ENCODE peak calls at places on chromosomes 5 and 9, in eight cellular contexts. One of them, this sample, is unnamed.

GRCh38 chr5:149201121-149201637 is 59.9 kb downstream of the ABLIM3 start:
- DNase-seq in aorta: no peak
- DNase-seq in nucleus accumbens: no peak
- DNase-seq in T-cell: no peak
- DNase-seq in DMS53: no peak
- DNase-seq in lung microvascular endothelial cell: no peak
- DNase-seq in Right ventricle myocardium inferior: no peak
- DNase-seq in NCI-H345: no peak
- DNase-seq in this sample: no peak

GRCh38 chr5:30539004-30539634 is 654.4 kb upstream of the CDH6 start:
- DNase-seq in lung microvascular endothelial cell: no peak
- DNase-seq in T-cell: no peak
- DNase-seq in Right ventricle myocardium inferior: peak
- DNase-seq in nucleus accumbens: no peak
- DNase-seq in DMS53: peak
- DNase-seq in NCI-H345: no peak
- DNase-seq in aorta: peak
- DNase-seq in this sample: no peak

GRCh38 chr5:120788481-120788880 is 324.4 kb downstream of the PRR16 start:
- DNase-seq in Right ventricle myocardium inferior: no peak
- DNase-seq in T-cell: no peak
- DNase-seq in DMS53: no peak
- DNase-seq in nucleus accumbens: no peak
- DNase-seq in lung microvascular endothelial cell: no peak
- DNase-seq in NCI-H345: no peak
- DNase-seq in aorta: no peak
- DNase-seq in this sample: no peak

GRCh38 chr5:160434022-160434531 is 12.4 kb downstream of the PTTG1 start:
- DNase-seq in NCI-H345: peak
- DNase-seq in aorta: no peak
- DNase-seq in T-cell: no peak
- DNase-seq in Right ventricle myocardium inferior: no peak
- DNase-seq in lung microvascular endothelial cell: no peak
- DNase-seq in DMS53: peak
- DNase-seq in nucleus accumbens: peak
- DNase-seq in this sample: no peak

GRCh38 chr9:75979362-75979761 is 88.9 kb downstream of the PCSK5 start:
- DNase-seq in T-cell: no peak
- DNase-seq in nucleus accumbens: no peak
- DNase-seq in NCI-H345: peak
- DNase-seq in aorta: no peak
- DNase-seq in DMS53: peak
- DNase-seq in lung microvascular endothelial cell: peak
- DNase-seq in Right ventricle myocardium inferior: no peak
- DNase-seq in this sample: peak

GRCh38 chr5:101687630-101688029 is 608.5 kb downstream of the SLCO4C1 start:
- DNase-seq in nucleus accumbens: no peak
- DNase-seq in DMS53: no peak
- DNase-seq in T-cell: no peak
- DNase-seq in aorta: no peak
- DNase-seq in NCI-H345: no peak
- DNase-seq in Right ventricle myocardium inferior: no peak
- DNase-seq in lung microvascular endothelial cell: no peak
- DNase-seq in this sample: no peak

GRCh38 chr5:40518511-40518917 is 161.2 kb upstream of the PTGER4 start:
- DNase-seq in T-cell: no peak
- DNase-seq in aorta: no peak
- DNase-seq in nucleus accumbens: no peak
- DNase-seq in NCI-H345: no peak
- DNase-seq in lung microvascular endothelial cell: no peak
- DNase-seq in DMS53: no peak
- DNase-seq in Right ventricle myocardium inferior: no peak
- DNase-seq in this sample: no peak

GRCh38 chr5:135881244-135881643 is 14.4 kb downstream of the IL9 start:
- DNase-seq in aorta: no peak
- DNase-seq in DMS53: no peak
- DNase-seq in lung microvascular endothelial cell: no peak
- DNase-seq in nucleus accumbens: no peak
- DNase-seq in T-cell: no peak
- DNase-seq in Right ventricle myocardium inferior: no peak
- DNase-seq in NCI-H345: no peak
- DNase-seq in this sample: no peak

GRCh38 chr9:134491436-134491835 is 150.2 kb upstream of the COL5A1 start:
- DNase-seq in DMS53: no peak
- DNase-seq in NCI-H345: no peak
- DNase-seq in T-cell: no peak
- DNase-seq in aorta: peak
- DNase-seq in nucleus accumbens: no peak
- DNase-seq in Right ventricle myocardium inferior: peak
- DNase-seq in lung microvascular endothelial cell: no peak
- DNase-seq in this sample: no peak

GRCh38 chr9:33272061-33272460 is 7.2 kb downstream of the CHMP5 start:
- DNase-seq in T-cell: no peak
- DNase-seq in lung microvascular endothelial cell: no peak
- DNase-seq in aorta: no peak
- DNase-seq in Right ventricle myocardium inferior: no peak
- DNase-seq in NCI-H345: no peak
- DNase-seq in DMS53: peak
- DNase-seq in nucleus accumbens: no peak
- DNase-seq in this sample: no peak

GRCh38 chr5:9207820-9208418 is 338.0 kb downstream of the SEMA5A start:
- DNase-seq in aorta: no peak
- DNase-seq in DMS53: peak
- DNase-seq in lung microvascular endothelial cell: peak
- DNase-seq in Right ventricle myocardium inferior: no peak
- DNase-seq in T-cell: no peak
- DNase-seq in nucleus accumbens: no peak
- DNase-seq in NCI-H345: peak
- DNase-seq in this sample: peak

GRCh38 chr5:33415811-33416354 is 24.9 kb upstream of the TARS1 start:
- DNase-seq in DMS53: no peak
- DNase-seq in nucleus accumbens: no peak
- DNase-seq in aorta: no peak
- DNase-seq in NCI-H345: no peak
- DNase-seq in T-cell: no peak
- DNase-seq in Right ventricle myocardium inferior: no peak
- DNase-seq in lung microvascular endothelial cell: no peak
- DNase-seq in this sample: no peak

GRCh38 chr9:136837146-136837855 is 5.0 kb upstream of the AJM1 start:
- DNase-seq in aorta: no peak
- DNase-seq in T-cell: no peak
- DNase-seq in NCI-H345: no peak
- DNase-seq in lung microvascular endothelial cell: no peak
- DNase-seq in nucleus accumbens: no peak
- DNase-seq in DMS53: no peak
- DNase-seq in Right ventricle myocardium inferior: no peak
- DNase-seq in this sample: no peak

GRCh38 chr5:132219981-132220380 is 7.7 kb downstream of the P4HA2 start:
- DNase-seq in lung microvascular endothelial cell: no peak
- DNase-seq in T-cell: no peak
- DNase-seq in nucleus accumbens: no peak
- DNase-seq in aorta: peak
- DNase-seq in NCI-H345: no peak
- DNase-seq in DMS53: no peak
- DNase-seq in Right ventricle myocardium inferior: no peak
- DNase-seq in this sample: no peak

GRCh38 chr5:125083932-125084331 is 337.5 kb upstream of the ZNF608 start:
- DNase-seq in T-cell: no peak
- DNase-seq in NCI-H345: no peak
- DNase-seq in nucleus accumbens: no peak
- DNase-seq in Right ventricle myocardium inferior: no peak
- DNase-seq in aorta: no peak
- DNase-seq in lung microvascular endothelial cell: peak
- DNase-seq in DMS53: no peak
- DNase-seq in this sample: no peak

GRCh38 chr9:77980622-77981021 is 51.0 kb downstream of the GNAQ start:
- DNase-seq in aorta: no peak
- DNase-seq in NCI-H345: no peak
- DNase-seq in lung microvascular endothelial cell: peak
- DNase-seq in DMS53: no peak
- DNase-seq in Right ventricle myocardium inferior: no peak
- DNase-seq in T-cell: no peak
- DNase-seq in nucleus accumbens: no peak
- DNase-seq in this sample: no peak

GRCh38 chr9:130140701-130141100 is 31.5 kb upstream of the NCS1 start:
- DNase-seq in DMS53: no peak
- DNase-seq in nucleus accumbens: no peak
- DNase-seq in aorta: no peak
- DNase-seq in T-cell: no peak
- DNase-seq in NCI-H345: no peak
- DNase-seq in lung microvascular endothelial cell: no peak
- DNase-seq in Right ventricle myocardium inferior: no peak
- DNase-seq in this sample: no peak

GRCh38 chr5:6280425-6281100 is 97.8 kb downstream of the MED10 start:
- DNase-seq in lung microvascular endothelial cell: no peak
- DNase-seq in NCI-H345: no peak
- DNase-seq in DMS53: no peak
- DNase-seq in aorta: no peak
- DNase-seq in T-cell: no peak
- DNase-seq in nucleus accumbens: no peak
- DNase-seq in Right ventricle myocardium inferior: no peak
- DNase-seq in this sample: no peak

GRCh38 chr9:91659529-91660294 is 236.1 kb upstream of the NFIL3 start:
- DNase-seq in Right ventricle myocardium inferior: no peak
- DNase-seq in DMS53: no peak
- DNase-seq in aorta: no peak
- DNase-seq in T-cell: no peak
- DNase-seq in NCI-H345: peak
- DNase-seq in lung microvascular endothelial cell: peak
- DNase-seq in nucleus accumbens: no peak
- DNase-seq in this sample: peak

GRCh38 chr9:3968891-3969290 is 331.0 kb downstream of the GLIS3 start:
- DNase-seq in NCI-H345: no peak
- DNase-seq in T-cell: no peak
- DNase-seq in DMS53: no peak
- DNase-seq in Right ventricle myocardium inferior: no peak
- DNase-seq in lung microvascular endothelial cell: no peak
- DNase-seq in nucleus accumbens: no peak
- DNase-seq in aorta: no peak
- DNase-seq in this sample: no peak

GRCh38 chr5:91541696-91542095 is 158.6 kb upstream of the ARRDC3 start:
- DNase-seq in Right ventricle myocardium inferior: no peak
- DNase-seq in aorta: no peak
- DNase-seq in nucleus accumbens: no peak
- DNase-seq in lung microvascular endothelial cell: peak
- DNase-seq in DMS53: peak
- DNase-seq in T-cell: no peak
- DNase-seq in NCI-H345: no peak
- DNase-seq in this sample: no peak

GRCh38 chr5:111859031-111859430 is 102.0 kb upstream of the NREP start:
- DNase-seq in Right ventricle myocardium inferior: no peak
- DNase-seq in lung microvascular endothelial cell: no peak
- DNase-seq in DMS53: no peak
- DNase-seq in T-cell: no peak
- DNase-seq in NCI-H345: no peak
- DNase-seq in aorta: no peak
- DNase-seq in nucleus accumbens: no peak
- DNase-seq in this sample: no peak

GRCh38 chr9:120768870-120769269 is 24.3 kb downstream of the FBXW2 start:
- DNase-seq in aorta: no peak
- DNase-seq in DMS53: no peak
- DNase-seq in nucleus accumbens: no peak
- DNase-seq in NCI-H345: no peak
- DNase-seq in lung microvascular endothelial cell: no peak
- DNase-seq in Right ventricle myocardium inferior: no peak
- DNase-seq in T-cell: no peak
- DNase-seq in this sample: no peak

GRCh38 chr5:80008945-80009344 is 17.9 kb upstream of the MTX3 start:
- DNase-seq in Right ventricle myocardium inferior: no peak
- DNase-seq in DMS53: no peak
- DNase-seq in T-cell: no peak
- DNase-seq in lung microvascular endothelial cell: no peak
- DNase-seq in nucleus accumbens: no peak
- DNase-seq in aorta: no peak
- DNase-seq in NCI-H345: no peak
- DNase-seq in this sample: no peak

GRCh38 chr9:26191711-26192110 is 513.5 kb upstream of the TUSC1 start:
- DNase-seq in T-cell: no peak
- DNase-seq in lung microvascular endothelial cell: no peak
- DNase-seq in Right ventricle myocardium inferior: no peak
- DNase-seq in nucleus accumbens: no peak
- DNase-seq in DMS53: no peak
- DNase-seq in NCI-H345: no peak
- DNase-seq in aorta: no peak
- DNase-seq in this sample: no peak

GRCh38 chr9:127078988-127079387 is 43.4 kb downstream of the ANGPTL2 start:
- DNase-seq in aorta: no peak
- DNase-seq in DMS53: no peak
- DNase-seq in T-cell: no peak
- DNase-seq in NCI-H345: no peak
- DNase-seq in lung microvascular endothelial cell: no peak
- DNase-seq in Right ventricle myocardium inferior: no peak
- DNase-seq in nucleus accumbens: no peak
- DNase-seq in this sample: no peak

GRCh38 chr5:761854-762685 is 22.5 kb downstream of the ZDHHC11B start:
- DNase-seq in lung microvascular endothelial cell: no peak
- DNase-seq in nucleus accumbens: no peak
- DNase-seq in NCI-H345: no peak
- DNase-seq in DMS53: peak
- DNase-seq in Right ventricle myocardium inferior: peak
- DNase-seq in T-cell: no peak
- DNase-seq in aorta: peak
- DNase-seq in this sample: no peak

GRCh38 chr5:114411380-114411931 is 49.6 kb downstream of the KCNN2 start:
- DNase-seq in NCI-H345: no peak
- DNase-seq in T-cell: no peak
- DNase-seq in aorta: no peak
- DNase-seq in DMS53: no peak
- DNase-seq in lung microvascular endothelial cell: no peak
- DNase-seq in nucleus accumbens: no peak
- DNase-seq in Right ventricle myocardium inferior: no peak
- DNase-seq in this sample: no peak

GRCh38 chr5:180387798-180388197 is 34.7 kb upstream of the GFPT2 start:
- DNase-seq in lung microvascular endothelial cell: no peak
- DNase-seq in aorta: peak
- DNase-seq in T-cell: no peak
- DNase-seq in DMS53: no peak
- DNase-seq in nucleus accumbens: no peak
- DNase-seq in NCI-H345: no peak
- DNase-seq in Right ventricle myocardium inferior: no peak
- DNase-seq in this sample: no peak

GRCh38 chr5:78776637-78777036 is 128.1 kb upstream of the LHFPL2 start:
- DNase-seq in Right ventricle myocardium inferior: no peak
- DNase-seq in NCI-H345: no peak
- DNase-seq in DMS53: peak
- DNase-seq in nucleus accumbens: no peak
- DNase-seq in lung microvascular endothelial cell: no peak
- DNase-seq in aorta: no peak
- DNase-seq in T-cell: no peak
- DNase-seq in this sample: no peak

GRCh38 chr5:54063817-54064216 is 246.6 kb downstream of the ARL15 start:
- DNase-seq in aorta: no peak
- DNase-seq in Right ventricle myocardium inferior: no peak
- DNase-seq in NCI-H345: no peak
- DNase-seq in T-cell: no peak
- DNase-seq in DMS53: no peak
- DNase-seq in nucleus accumbens: no peak
- DNase-seq in lung microvascular endothelial cell: peak
- DNase-seq in this sample: no peak

This sample was measured in dermis microvascular lymphatic vessel endothelial cell.